ENCODE peak calls at places on chromosomes 16 and 17, in seven cellular contexts. S is activated CD8-positive, alpha-beta memory T cell treated with anti-CD3 and anti-CD28 coated beads, Interleukin-2, amount 50 U/mL, for 4 hours; M is NCI-H524; P is NCI-H446 treated with DMSO at 0.1 percent for 48 hours; G is SK-N-MC; K is dorsolateral prefrontal cortex; X is naive thymus-derived CD8-positive, alpha-beta T cell. Q is an unnamed sample.

GRCh38 chr17:1147664-1148063 is 32.1 kb downstream of the ABR start:
- DNase-seq in M (peak), G (no peak), K (peak), P (peak), S (no peak), X (no peak), Q (peak)

GRCh38 chr16:57000271-57001025 is 11.1 kb downstream of the NLRC5 start:
- DNase-seq in S (peak), G (no peak), X (no peak), K (no peak), M (no peak), P (no peak), Q (peak)

GRCh38 chr16:4140652-4141051 is 24.4 kb upstream of the ADCY9 start:
- DNase-seq in K (no peak), M (no peak), X (no peak), S (no peak), G (no peak), P (no peak), Q (no peak)

GRCh38 chr17:9170336-9170735 is 149.0 kb downstream of the NTN1 start:
- DNase-seq in S (no peak), G (no peak), X (no peak), P (no peak), M (no peak), K (no peak), Q (no peak)

GRCh38 chr17:27559506-27559931 is 71.5 kb upstream of the LGALS9 start:
- DNase-seq in P (no peak), K (no peak), S (no peak), X (no peak), G (no peak), M (no peak), Q (no peak)

GRCh38 chr17:63682441-63682840 is 17.5 kb downstream of the LIMD2 start:
- DNase-seq in P (no peak), S (no peak), G (no peak), K (no peak), X (no peak), M (no peak), Q (no peak)

GRCh38 chr16:1009358-1010150 is 28.0 kb downstream of the SOX8 start:
- DNase-seq in P (no peak), G (no peak), X (no peak), S (no peak), K (no peak), M (no peak), Q (no peak)

GRCh38 chr17:44546711-44547606 is 10.3 kb upstream of the FZD2 start:
- DNase-seq in X (no peak), S (no peak), M (no peak), P (no peak), K (no peak), G (no peak), Q (no peak)

GRCh38 chr17:72942594-72942993 is 149.9 kb downstream of the SLC39A11 start:
- DNase-seq in G (no peak), P (peak), X (no peak), S (no peak), K (no peak), M (peak), Q (peak)

GRCh38 chr16:74623846-74624245 is 16.9 kb upstream of the GLG1 start:
- DNase-seq in P (no peak), X (no peak), G (no peak), K (no peak), S (no peak), M (no peak), Q (no peak)

GRCh38 chr17:79925242-79925957 is 86.2 kb upstream of the CBX4 start:
- DNase-seq in X (no peak), M (no peak), G (no peak), P (no peak), K (peak), S (no peak), Q (peak)

GRCh38 chr17:72270530-72270929 is 149.7 kb downstream of the SOX9 start:
- DNase-seq in K (no peak), G (no peak), X (no peak), S (no peak), M (no peak), P (peak), Q (no peak)

GRCh38 chr17:7176870-7177209 is 2.3 kb downstream of the ASGR1 start:
- DNase-seq in P (no peak), G (no peak), X (no peak), M (no peak), K (no peak), S (no peak), Q (no peak)

GRCh38 chr17:82228278-82228841 is 482 bp upstream of the SLC16A3 start:
- DNase-seq in S (no peak), P (no peak), G (no peak), X (peak), K (no peak), M (no peak), Q (no peak)